ENCODE peak calls at places on chromosomes 4 and X, in six cellular contexts. Z, A, Y, H, M and O are unnamed samples.

GRCh38 chrX:113510586-113510985 is 670.0 kb upstream of the AMOT start:
- DNase-seq in Z (no peak), A (peak; percentile 1), Y (no peak), H (no peak), M (no peak), O (no peak)

GRCh38 chr4:147874109-147874508 is 142.2 kb downstream of the ARHGAP10 start:
- DNase-seq in Z (no peak), A (no peak), Y (no peak), H (no peak), M (no peak), O (no peak)

GRCh38 chrX:54492340-54492739 is 3.7 kb downstream of the FGD1 start:
- DNase-seq in Z (peak; percentile 47), A (peak; percentile 37), Y (no peak), H (no peak), M (no peak), O (no peak)

GRCh38 chr4:20248155-20248558 is 3.5 kb upstream of the SLIT2 start:
- DNase-seq in Z (peak; percentile 85), A (peak; percentile 76), Y (no peak), H (no peak), M (no peak), O (no peak)

GRCh38 chr4:169070071-169070894 is 60.2 kb upstream of the CBR4 start:
- DNase-seq in Z (no peak), A (peak; percentile 30), Y (peak; percentile 80), H (peak; percentile 79), M (no peak), O (no peak)

GRCh38 chr4:62204136-62204535 is 1004.0 kb downstream of the ADGRL3 start:
- DNase-seq in Z (no peak), A (no peak), Y (no peak), H (no peak), M (no peak), O (no peak)

GRCh38 chr4:110633358-110634319 is 10.8 kb upstream of the PITX2 start:
- DNase-seq in Z (no peak), A (no peak), Y (peak; percentile 76), H (no peak), M (no peak), O (no peak)

GRCh38 chr4:14218641-14219040 is 591.1 kb upstream of the BOD1L1 start:
- DNase-seq in Z (no peak), A (no peak), Y (no peak), H (peak; percentile 19), M (no peak), O (no peak)

GRCh38 chrX:64321507-64321906 is 73.7 kb downstream of the MTMR8 start:
- DNase-seq in Z (no peak), A (no peak), Y (no peak), H (no peak), M (no peak), O (no peak)

GRCh38 chr4:57926311-57926710 is 816.1 kb upstream of the IGFBP7 start:
- DNase-seq in Z (no peak), A (no peak), Y (no peak), H (no peak), M (no peak), O (no peak)

GRCh38 chr4:150089732-150090131 is 11.5 kb downstream of the DCLK2 start:
- DNase-seq in Z (peak; percentile 19), A (no peak), Y (no peak), H (no peak), M (no peak), O (no peak)

GRCh38 chr4:71262161-71262560 is 76.7 kb upstream of the SLC4A4 start:
- DNase-seq in Z (peak; percentile 49), A (no peak), Y (no peak), H (no peak), M (no peak), O (no peak)

GRCh38 chrX:69493193-69493592 is 10.9 kb upstream of the NALF2 start:
- DNase-seq in Z (no peak), A (peak; percentile 1), Y (peak; percentile 87), H (peak; percentile 46), M (peak; percentile 20), O (no peak)

GRCh38 chrX:129953881-129954280 is 28.6 kb upstream of the BCORL1 start:
- DNase-seq in Z (no peak), A (no peak), Y (no peak), H (no peak), M (no peak), O (no peak)

GRCh38 chrX:129956145-129956544 is 26.3 kb upstream of the BCORL1 start:
- DNase-seq in Z (no peak), A (no peak), Y (no peak), H (no peak), M (no peak), O (no peak)

GRCh38 chrX:129955682-129956081 is 26.8 kb upstream of the BCORL1 start:
- DNase-seq in Z (no peak), A (no peak), Y (no peak), H (no peak), M (no peak), O (no peak)

GRCh38 chrX:129954804-129955203 is 27.6 kb upstream of the BCORL1 start:
- DNase-seq in Z (no peak), A (no peak), Y (no peak), H (no peak), M (no peak), O (no peak)

DNA sequence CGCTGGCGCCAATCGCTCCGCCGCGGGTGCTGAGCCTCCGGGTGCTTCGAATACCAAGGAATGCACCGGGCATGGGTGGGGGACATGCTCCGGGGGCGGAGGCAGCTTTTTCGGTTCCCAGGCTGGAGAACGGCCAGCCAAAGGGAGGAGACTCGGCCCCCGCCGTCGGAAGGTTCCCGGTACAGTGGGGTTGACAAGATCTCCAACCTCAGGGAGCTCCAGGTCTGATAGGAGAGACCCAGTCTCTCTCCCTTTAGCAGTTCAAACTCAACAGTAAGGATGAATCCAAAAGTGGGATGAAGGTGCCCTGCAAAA is 29.1 kb upstream of the BCORL1 start:
- DNase-seq in Z (no peak), A (no peak), Y (peak; percentile 62), H (no peak), M (no peak), O (no peak)
- H3K27ac ChIP-seq in Z (no peak overlapping the region), A (no peak overlapping the region), Y (no peak overlapping the region), H (no peak overlapping the region), M (peak overlapping the region; percentile 45), O (no peak overlapping the region)

DNA sequence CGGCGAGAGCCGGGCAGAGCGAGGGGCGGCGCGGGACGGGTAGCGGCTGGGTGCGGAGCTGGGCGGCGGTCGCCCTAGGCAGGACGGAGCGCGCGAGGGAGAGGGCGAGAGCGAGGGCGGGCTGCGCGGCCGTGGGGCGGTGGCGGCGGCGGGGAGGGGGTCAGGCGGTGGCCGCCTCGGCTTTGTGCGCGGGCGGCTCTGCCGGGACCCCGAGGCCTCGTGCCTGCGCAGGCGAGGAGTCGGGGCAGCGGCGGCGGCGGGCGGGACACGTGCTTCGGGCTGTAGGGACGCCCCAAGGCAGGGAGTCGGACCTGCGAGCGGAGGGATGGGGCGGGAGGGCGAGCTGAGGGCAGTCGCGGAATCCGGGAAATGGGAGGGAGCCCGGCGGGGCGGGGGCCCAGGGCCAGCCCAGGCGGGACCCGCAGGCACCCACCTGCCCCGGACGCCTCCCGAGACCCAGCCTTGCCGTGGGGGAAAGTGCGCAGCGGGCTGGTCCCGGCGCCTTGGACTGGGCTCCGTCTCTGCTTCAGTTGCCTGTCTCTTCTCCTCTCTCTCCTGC is 465 bp downstream of the BMPR1B start:
- DNase-seq in Z (no peak), A (peak; percentile 49), Y (peak; percentile 89), H (peak; percentile 21), M (no peak), O (no peak)
- H3K27ac ChIP-seq in Z (no peak overlapping the region), A (no peak overlapping the region), Y (no peak overlapping the region), H (no peak overlapping the region), M (no peak overlapping the region), O (no peak overlapping the region)

GRCh38 chr4:74394476-74395136 is 29.7 kb downstream of the EREG start:
- DNase-seq in Z (peak; percentile 83), A (no peak), Y (no peak), H (peak; percentile 69), M (no peak), O (no peak)

GRCh38 chr4:74400395-74400794 is 35.5 kb downstream of the EREG start:
- DNase-seq in Z (no peak), A (no peak), Y (no peak), H (no peak), M (no peak), O (no peak)

GRCh38 chr4:74395633-74396032 is 30.7 kb downstream of the EREG start:
- DNase-seq in Z (peak; percentile 82), A (no peak), Y (no peak), H (no peak), M (no peak), O (no peak)

GRCh38 chr4:74402692-74403460 is 37.9 kb downstream of the EREG start:
- DNase-seq in Z (no peak), A (no peak), Y (no peak), H (no peak), M (no peak), O (no peak)

DNA sequence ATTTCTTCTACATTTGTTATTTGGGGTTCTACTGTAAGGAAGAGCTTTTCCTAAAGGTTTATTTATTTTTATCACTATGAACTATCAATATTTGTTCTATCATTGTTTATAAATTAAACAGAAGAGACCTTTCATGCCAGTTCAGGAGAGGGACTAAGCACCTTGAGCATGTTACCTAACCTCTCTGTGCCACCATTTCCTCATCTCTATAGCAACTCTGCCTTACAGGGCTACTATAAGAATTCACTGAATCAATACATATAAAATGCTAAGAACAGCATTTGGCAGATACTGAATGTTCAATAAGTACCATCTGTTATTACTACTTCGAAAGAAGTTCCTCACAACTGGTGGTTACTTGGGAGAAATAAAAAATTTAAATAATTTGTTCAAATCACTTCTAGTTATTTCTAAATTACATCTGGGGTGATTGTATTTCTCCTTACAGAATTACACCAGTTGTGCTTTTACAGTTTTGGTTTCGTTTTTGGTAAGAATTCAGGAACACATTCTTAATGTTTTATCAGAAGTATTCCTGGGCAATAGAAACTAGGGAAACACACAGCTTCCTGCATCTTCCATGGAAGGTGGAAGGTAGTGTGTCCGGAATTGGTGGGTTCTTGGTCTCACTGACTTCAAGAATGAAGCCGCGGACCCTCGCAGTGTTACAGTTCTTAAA is 32.9 kb downstream of the EREG start:
- DNase-seq in Z (no peak), A (peak; percentile 30), Y (no peak), H (no peak), M (no peak), O (no peak)
- H3K27ac ChIP-seq in Z (no peak overlapping the region), A (no peak overlapping the region), Y (no peak overlapping the region), H (peak overlapping the region; percentile 13), M (peak overlapping the region; percentile 83), O (peak overlapping the region; percentile 73)

GRCh38 chr4:41125558-41126311 is 88.6 kb downstream of the APBB2 start:
- DNase-seq in Z (peak; percentile 56), A (no peak), Y (peak; percentile 53), H (no peak), M (no peak), O (no peak)
- H3K27ac ChIP-seq in Z (no peak overlapping the region), A (no peak overlapping the region), Y (no peak overlapping the region), H (no peak overlapping the region), M (no peak overlapping the region), O (no peak overlapping the region)